ENCODE peak calls at places on chromosomes 6 and 20, in eight cellular contexts. I, D, F, Y, G, T, P and O are unnamed samples.

GRCh38 chr6:53431704-53432103 is 83.0 kb upstream of the ELOVL5 start:
- DNase-seq in T (no peak), F (no peak), D (no peak), G (no peak), P (no peak), I (no peak), Y (no peak), O (no peak)

GRCh38 chr6:1972961-1973360 is 272.4 kb downstream of the GMDS start:
- DNase-seq in I (no peak), D (no peak), F (no peak), G (no peak), P (no peak), T (no peak), Y (no peak), O (no peak)

GRCh38 chr6:29702519-29703103 is 20.6 kb upstream of the HLA-F start:
- DNase-seq in F (peak; percentile 48), P (peak; percentile 19), I (peak; percentile 36), G (no peak), T (peak; percentile 61), D (peak; percentile 81), Y (peak; percentile 95), O (no peak)

GRCh38 chr6:25193147-25193864 is 85.9 kb upstream of the CARMIL1 start:
- DNase-seq in Y (no peak), D (no peak), G (no peak), T (no peak), F (peak; percentile 96), P (no peak), I (peak; percentile 58), O (no peak)

GRCh38 chr20:47727909-47728361 is 57.3 kb downstream of the SULF2 start:
- DNase-seq in Y (no peak), F (no peak), T (no peak), G (no peak), D (no peak), I (no peak), P (no peak), O (no peak)

GRCh38 chr6:56724455-56724854 is 81.8 kb upstream of the DST start:
- DNase-seq in T (no peak), D (no peak), G (no peak), Y (no peak), P (no peak), I (no peak), F (no peak), O (no peak)

GRCh38 chr6:23851551-23851950 is 274.5 kb upstream of the NRSN1 start:
- DNase-seq in D (no peak), F (no peak), P (no peak), T (no peak), Y (no peak), G (no peak), I (no peak), O (no peak)

GRCh38 chr6:90701146-90701781 is 114.4 kb upstream of the MAP3K7 start:
- DNase-seq in I (no peak), G (no peak), F (no peak), P (no peak), Y (peak; percentile 91), D (no peak), T (peak; percentile 15), O (no peak)

GRCh38 chr6:22271044-22271443 is 25.8 kb downstream of the PRL start:
- DNase-seq in G (peak; percentile 47), P (no peak), D (no peak), F (no peak), Y (no peak), I (no peak), T (no peak), O (no peak)

GRCh38 chr6:53658992-53659391 is 6.6 kb downstream of the KLHL31 start:
- DNase-seq in D (no peak), I (no peak), T (no peak), F (no peak), Y (no peak), G (no peak), P (no peak), O (no peak)

GRCh38 chr6:90090866-90091265 is 196.6 kb downstream of the GJA10 start:
- DNase-seq in T (no peak), P (no peak), D (no peak), I (no peak), F (no peak), G (no peak), Y (no peak), O (no peak)

GRCh38 chr20:6388666-6389197 is 265.9 kb upstream of the FERMT1 start:
- DNase-seq in D (no peak), G (no peak), F (no peak), P (no peak), I (no peak), Y (no peak), T (no peak), O (no peak)

GRCh38 chr6:81700414-81700813 is 52.1 kb downstream of the TENT5A start:
- DNase-seq in G (no peak), I (no peak), D (no peak), P (no peak), F (no peak), T (no peak), Y (no peak), O (no peak)

GRCh38 chr6:71205336-71205956 is 83.2 kb upstream of the OGFRL1 start:
- DNase-seq in P (no peak), T (no peak), G (no peak), F (no peak), I (no peak), D (no peak), Y (no peak), O (no peak)

GRCh38 chr6:142561511-142562265 is 259.9 kb downstream of the ADGRG6 start:
- DNase-seq in T (no peak), Y (no peak), F (no peak), P (no peak), D (no peak), I (no peak), G (no peak), O (no peak)

GRCh38 chr6:30752164-30752927 is 8.0 kb upstream of the IER3 start:
- DNase-seq in F (peak; percentile 99), T (no peak), G (no peak), I (peak; percentile 99), Y (no peak), D (no peak), P (no peak), O (peak; percentile 50)
- TF ChIP-seq POLR2AphosphoS5 in F (peak; percentile 86), T (no peak), G (no peak), I (peak; percentile 81), Y (no peak), D (no peak), P (no peak), O (peak; percentile 41)

DNA sequence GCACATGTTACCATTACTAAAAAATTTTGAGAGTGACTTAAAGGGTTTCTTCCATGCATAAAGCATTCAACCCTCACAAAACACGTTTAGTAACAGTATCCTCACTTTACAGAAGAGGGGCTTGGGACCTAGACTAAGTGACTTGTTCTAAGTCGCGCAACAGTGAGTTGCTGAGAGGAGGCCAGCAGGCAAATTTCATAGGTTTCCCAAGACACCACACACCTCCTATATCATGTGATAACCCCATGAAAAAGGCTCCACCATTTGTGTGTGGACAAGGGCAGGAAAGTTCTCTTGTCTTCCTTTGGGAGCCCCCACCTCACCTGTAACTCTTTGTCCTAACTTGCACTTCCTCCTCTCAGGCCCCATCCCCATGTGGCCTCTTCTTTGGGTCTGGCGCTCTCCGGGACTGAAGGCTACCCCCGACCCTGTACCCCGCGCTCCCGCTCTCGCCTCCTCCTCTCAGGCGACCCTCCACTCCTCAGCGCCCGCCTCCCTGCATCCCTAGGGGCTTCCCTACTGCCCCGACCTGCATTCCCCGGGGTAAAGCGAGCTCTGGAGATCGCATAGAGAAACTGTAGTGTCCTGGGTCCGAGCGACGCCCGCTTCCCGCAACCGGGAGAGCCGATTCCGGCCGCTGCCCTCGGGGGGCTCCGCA is 397 bp downstream of the PSMB8 start:
- DNase-seq in F (no peak), G (no peak), P (no peak), I (no peak), Y (no peak), D (no peak), T (no peak), O (no peak)
- TF ChIP-seq EZH2 in F (no peak), G (no peak), P (no peak), I (no peak), Y (no peak), D (no peak), T (no peak), O (no peak)

GRCh38 chr6:98092326-98092725 is 742.0 kb upstream of the POU3F2 start:
- DNase-seq in P (no peak), G (no peak), T (no peak), Y (no peak), I (no peak), F (no peak), D (no peak), O (no peak)
- TF ChIP-seq POLR2AphosphoS5 in P (no peak), G (no peak), T (no peak), Y (no peak), I (no peak), F (no peak), D (no peak), O (no peak)

GRCh38 chr20:2753456-2754040 is 46.9 kb downstream of the CPXM1 start:
- DNase-seq in P (no peak), D (no peak), F (no peak), Y (no peak), G (no peak), I (no peak), T (no peak), O (no peak)

GRCh38 chr20:2752631-2753455 is 47.6 kb downstream of the CPXM1 start:
- DNase-seq in I (peak; percentile 31), P (peak; percentile 58), D (peak; percentile 70), G (no peak), F (peak; percentile 42), Y (peak; percentile 91), T (peak; percentile 29), O (no peak)

GRCh38 chr20:2751347-2751867 is 49.0 kb downstream of the CPXM1 start:
- DNase-seq in I (no peak), P (peak; percentile 75), Y (no peak), G (no peak), F (no peak), T (no peak), D (no peak), O (no peak)

GRCh38 chr20:2750343-2751251 is 49.8 kb downstream of the CPXM1 start:
- DNase-seq in I (no peak), F (peak; percentile 7), P (peak; percentile 59), G (no peak), T (no peak), D (peak; percentile 40), Y (peak; percentile 91), O (no peak)

DNA sequence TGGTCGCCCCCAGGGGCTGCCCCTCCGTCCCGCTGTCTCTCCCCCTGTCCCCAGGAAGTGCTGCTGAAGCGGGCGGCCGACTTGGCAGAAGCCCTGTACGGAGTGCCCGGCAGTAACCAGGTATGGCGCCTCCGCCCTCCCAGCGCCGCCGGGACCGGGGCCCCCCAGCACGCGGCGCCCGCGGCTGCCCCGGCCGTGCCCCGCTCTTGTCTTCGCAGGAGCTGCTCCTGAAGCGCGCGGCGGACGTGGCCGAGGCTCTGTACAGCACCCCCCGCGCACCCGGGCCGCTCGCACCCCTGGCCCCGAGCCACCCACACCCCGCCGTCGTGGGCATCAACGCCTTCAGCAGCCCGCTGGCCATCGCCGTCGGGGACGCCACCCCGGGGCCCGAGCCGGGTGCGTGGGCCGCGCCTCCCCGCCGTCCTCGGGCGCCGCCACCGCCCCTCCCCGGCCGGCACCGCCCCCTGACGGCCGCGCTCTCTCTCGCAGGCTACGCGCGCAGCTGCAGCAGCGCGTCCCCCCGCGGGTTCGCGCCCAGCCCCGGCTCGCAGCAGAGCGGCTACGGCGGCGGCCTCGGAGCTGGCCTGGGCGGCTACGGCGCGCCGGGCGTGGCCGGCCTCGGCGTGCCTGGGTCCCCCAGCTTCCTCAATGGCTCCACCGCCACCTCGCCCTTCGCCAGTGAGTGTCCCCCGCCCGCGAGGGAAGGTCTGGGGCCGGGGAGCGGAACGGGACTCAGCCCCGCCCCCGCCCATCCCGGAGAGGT is 48.4 kb downstream of the CPXM1 start:
- DNase-seq in P (no peak), D (peak; percentile 84), I (no peak), F (no peak), Y (no peak), G (no peak), T (no peak), O (no peak)
- TF ChIP-seq EZH2 in P (no peak), D (no peak), I (no peak), F (peak; percentile 84), Y (peak; percentile 17), G (no peak), T (peak; percentile 54), O (no peak)